ENCODE peak calls at places on chromosome 16, in seven cellular contexts. F is endothelial cell of umbilical vein, L is SK-N-SH, X is stomach, T is PC-9, Z is AG04450, Q is fibroblast of the aortic adventitia. C is an unnamed sample.

GRCh38 chr16:19361587-19361986 is 56.1 kb upstream of the TMC5 start:
- DNase-seq in F (no peak), L (no peak), X (no peak), T (no peak), Z (no peak), Q (no peak), C (no peak)

GRCh38 chr16:78665373-78665772 is 565.9 kb downstream of the WWOX start:
- DNase-seq in F (no peak), L (no peak), X (no peak), T (no peak), Z (no peak), Q (no peak), C (no peak)

GRCh38 chr16:76614255-76614654 is 337.1 kb downstream of the CNTNAP4 start:
- DNase-seq in F (no peak), L (peak), X (no peak), T (no peak), Z (no peak), Q (no peak), C (no peak)

GRCh38 chr16:55059146-55059545 is 128.5 kb downstream of the IRX5 start:
- DNase-seq in F (no peak), L (no peak), X (no peak), T (no peak), Z (no peak), Q (no peak), C (no peak)

GRCh38 chr16:7345423-7345822 is 12.8 kb downstream of the RBFOX1 start:
- DNase-seq in F (no peak), L (peak), X (no peak), T (no peak), Z (no peak), Q (no peak), C (no peak)

GRCh38 chr16:70725912-70726828 is 40.3 kb upstream of the MTSS2 start:
- DNase-seq in F (no peak), L (no peak), X (no peak), T (no peak), Z (no peak), Q (peak), C (no peak)

GRCh38 chr16:3152273-3153076 is 17.6 kb downstream of the ZNF213 start:
- DNase-seq in F (peak), L (peak), X (peak), T (peak), Z (peak), Q (peak), C (peak)

GRCh38 chr16:57658878-57659674 is 9.0 kb upstream of the ADGRG3 start:
- DNase-seq in F (no peak), L (no peak), X (no peak), T (no peak), Z (no peak), Q (no peak), C (no peak)

GRCh38 chr16:49165025-49165424 is 116.6 kb downstream of the CBLN1 start:
- DNase-seq in F (no peak), L (no peak), X (no peak), T (no peak), Z (no peak), Q (no peak), C (no peak)

GRCh38 chr16:51818342-51818944 is 667.4 kb upstream of the SALL1 start:
- DNase-seq in F (no peak), L (peak), X (peak), T (no peak), Z (peak), Q (peak), C (no peak)

GRCh38 chr16:89899879-89900481 is 18.7 kb upstream of the MC1R start:
- DNase-seq in F (no peak), L (no peak), X (no peak), T (no peak), Z (no peak), Q (no peak), C (no peak)

GRCh38 chr16:58459344-58460218 is 40.4 kb upstream of the NDRG4 start:
- DNase-seq in F (peak), L (no peak), X (no peak), T (peak), Z (no peak), Q (peak), C (peak)

GRCh38 chr16:69724981-69725479 is 1.3 kb downstream of the NQO1 start:
- DNase-seq in F (peak), L (no peak), X (no peak), T (no peak), Z (no peak), Q (peak), C (no peak)

GRCh38 chr16:30527635-30528178 is 1.3 kb upstream of the ZNF768 start:
- DNase-seq in F (no peak), L (no peak), X (peak), T (peak), Z (no peak), Q (no peak), C (no peak)

GRCh38 chr16:556479-557173 is 3.6 kb upstream of the PRR35 start:
- DNase-seq in F (no peak), L (peak), X (no peak), T (no peak), Z (no peak), Q (no peak), C (no peak)

GRCh38 chr16:31157136-31157535 is 7.3 kb upstream of the PRSS36 start:
- DNase-seq in F (no peak), L (no peak), X (no peak), T (no peak), Z (no peak), Q (no peak), C (no peak)

GRCh38 chr16:84574191-84574590 is 43.7 kb downstream of the COTL1 start:
- DNase-seq in F (no peak), L (no peak), X (no peak), T (no peak), Z (no peak), Q (no peak), C (no peak)

GRCh38 chr16:65125322-65125721 is 3.5 kb upstream of the CDH11 start:
- DNase-seq in F (no peak), L (no peak), X (no peak), T (no peak), Z (no peak), Q (peak), C (no peak)

GRCh38 chr16:10128397-10129258 is 53.6 kb downstream of the GRIN2A start:
- DNase-seq in F (no peak), L (no peak), X (no peak), T (no peak), Z (no peak), Q (peak), C (no peak)

GRCh38 chr16:72371307-72372081 is 199.5 kb upstream of the PMFBP1 start:
- DNase-seq in F (peak), L (no peak), X (no peak), T (peak), Z (no peak), Q (peak), C (peak)

GRCh38 chr16:2939968-2940367 is 24.1 kb upstream of the KREMEN2 start:
- DNase-seq in F (no peak), L (no peak), X (no peak), T (no peak), Z (no peak), Q (no peak), C (no peak)

GRCh38 chr16:56353054-56353921 is 72.1 kb downstream of the AMFR start:
- DNase-seq in F (no peak), L (no peak), X (peak), T (peak), Z (no peak), Q (no peak), C (no peak)

GRCh38 chr16:74601131-74601871 is 5.6 kb downstream of the GLG1 start:
- DNase-seq in F (peak), L (peak), X (no peak), T (no peak), Z (no peak), Q (no peak), C (no peak)

GRCh38 chr16:29863669-29863984 is 601 bp upstream of the CDIPT start:
- DNase-seq in F (no peak), L (no peak), X (no peak), T (no peak), Z (no peak), Q (no peak), C (no peak)

GRCh38 chr16:85686912-85687591 is 1.7 kb downstream of the GINS2 start:
- DNase-seq in F (no peak), L (no peak), X (no peak), T (no peak), Z (no peak), Q (no peak), C (no peak)

GRCh38 chr16:67391424-67392300 is 1.6 kb downstream of the TPPP3 start:
- DNase-seq in F (no peak), L (peak), X (no peak), T (no peak), Z (no peak), Q (no peak), C (no peak)

GRCh38 chr16:67393111-67393789 is at the start of gene TPPP3:
- DNase-seq in F (peak), L (peak), X (peak), T (peak), Z (no peak), Q (peak), C (no peak)

GRCh38 chr16:67390816-67391423 is 2.4 kb downstream of the TPPP3 start:
- DNase-seq in F (no peak), L (no peak), X (no peak), T (no peak), Z (no peak), Q (no peak), C (no peak)

GRCh38 chr16:67393790-67394270 is 532 bp upstream of the TPPP3 start:
- DNase-seq in F (no peak), L (no peak), X (no peak), T (no peak), Z (no peak), Q (no peak), C (no peak)

DNA sequence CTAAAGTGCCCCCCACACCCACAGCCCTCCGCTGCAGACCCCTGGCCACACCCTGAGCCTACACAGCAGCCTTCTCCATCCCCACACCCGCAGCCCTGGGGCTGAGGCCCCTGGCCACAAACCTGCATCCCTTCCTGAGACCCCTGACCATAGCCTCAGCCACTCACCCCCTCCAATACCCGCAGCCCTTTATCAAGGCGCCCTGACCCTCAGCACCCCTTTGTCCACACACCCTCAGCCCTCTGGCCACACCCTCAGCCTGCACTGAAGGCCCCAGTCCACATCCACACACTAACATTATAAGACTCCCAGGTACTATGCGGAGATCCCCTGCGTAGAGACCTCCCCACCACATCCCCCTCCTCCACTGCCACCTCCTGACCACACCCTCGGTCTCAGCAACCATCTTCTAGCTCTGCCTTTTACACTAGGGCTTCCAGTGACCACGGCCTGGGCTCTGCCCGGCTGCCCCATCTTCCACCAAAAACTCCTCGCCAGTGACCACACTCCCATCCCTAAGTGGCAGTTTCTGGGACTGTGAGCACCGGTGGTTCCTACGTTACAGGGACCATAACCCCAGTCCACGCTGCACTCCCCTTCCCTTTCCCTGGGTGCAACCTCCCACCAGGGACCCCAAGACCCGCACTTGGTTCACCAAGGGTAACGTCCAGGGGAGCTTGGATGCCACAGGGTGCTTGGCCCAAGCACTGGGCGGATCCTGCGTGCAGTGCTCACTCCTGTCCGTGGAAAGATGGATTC is 818 bp downstream of the TPPP3 start:
- DNase-seq in F (no peak), L (no peak), X (no peak), T (no peak), Z (no peak), Q (no peak), C (no peak)
- H3K4me3 ChIP-seq in F (no peak), L (peak), X (peak), T (no peak), Z (peak), Q (no peak), C (no peak)

GRCh38 chr16:87123356-87124001 is 193.7 kb downstream of the C16orf95 start:
- DNase-seq in F (no peak), L (no peak), X (no peak), T (no peak), Z (no peak), Q (no peak), C (no peak)
- TF ChIP-seq CTCF in F (no peak), L (no peak), X (no peak), T (no peak), Z (no peak), Q (no peak), C (no peak)

DNA sequence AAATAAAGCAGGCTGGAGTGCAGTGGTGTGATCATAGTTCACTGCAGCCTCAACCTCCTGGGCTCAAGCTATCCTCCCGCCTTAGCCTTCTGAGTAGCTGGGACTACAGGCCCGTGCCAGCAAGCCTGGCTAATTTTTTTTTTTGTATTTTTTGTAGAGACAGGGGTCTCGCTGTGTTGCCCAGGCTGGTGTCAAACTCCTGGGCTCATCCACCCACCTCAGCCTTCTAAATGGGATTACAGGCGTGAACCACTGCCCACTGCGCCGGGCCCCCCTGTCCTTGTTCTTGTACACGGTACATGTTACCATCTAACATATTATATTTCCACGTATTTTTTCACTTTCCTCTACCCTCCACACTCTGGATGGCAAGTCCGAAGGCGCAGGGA is 3.1 kb upstream of the CDH3 start:
- DNase-seq in F (no peak), L (no peak), X (no peak), T (no peak), Z (no peak), Q (no peak), C (no peak)
- H3K4me3 ChIP-seq in F (no peak), L (no peak), X (no peak), T (no peak), Z (no peak), Q (no peak), C (no peak)

DNA sequence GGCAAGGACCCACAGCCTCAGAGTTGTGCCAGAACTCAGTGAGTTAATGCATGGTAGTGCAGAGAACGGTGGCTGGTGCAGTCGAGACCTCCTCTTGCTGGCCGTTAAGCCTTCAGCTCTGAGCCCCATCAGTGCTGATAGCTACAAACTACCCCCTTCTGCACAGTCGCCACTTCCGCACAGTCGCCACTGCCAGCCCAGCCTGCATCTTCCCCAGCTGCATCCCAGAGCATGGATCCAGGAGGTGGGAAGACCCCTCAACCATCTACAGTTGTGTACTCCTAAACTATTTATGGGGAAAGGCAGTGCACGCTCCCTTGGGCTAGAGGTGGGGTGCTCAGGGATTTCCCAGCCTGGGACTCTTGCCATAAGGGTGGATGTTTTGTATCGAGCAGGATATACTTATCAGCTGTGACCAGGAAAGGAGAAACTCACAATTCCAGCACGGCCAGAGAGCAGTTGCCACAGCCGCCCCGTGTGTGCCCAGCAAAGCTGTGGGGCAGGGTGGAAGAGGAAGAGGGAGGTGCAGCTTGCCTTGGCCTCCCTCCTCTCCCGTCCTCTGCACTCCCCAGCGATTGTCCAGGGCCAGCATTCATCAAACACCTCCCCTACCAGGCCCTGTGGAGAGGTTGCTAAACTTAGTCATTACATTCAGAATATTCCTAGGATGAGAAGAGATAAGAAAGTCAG is 49.5 kb upstream of the CMIP start:
- DNase-seq in F (peak), L (no peak), X (peak), T (no peak), Z (no peak), Q (peak), C (no peak)
- TF ChIP-seq CTCF in F (no peak), L (no peak), X (no peak), T (no peak), Z (no peak), Q (no peak), C (no peak)

C was measured in epithelial cell of proximal tubule.